ENCODE peak calls at places on chromosomes 3 and 15, in ten cellular contexts. One of them, this sample, is unnamed. For H3K4me1, the result is how much of the 10 kb centered on the place peaks cover.

GRCh38 chr3:127734754-127735473 is 62.2 kb downstream of the ABTB1 start:
- DNase-seq in tibial nerve: peak
- DNase-seq in left ventricle myocardium inferior: no peak
- DNase-seq in upper lobe of right lung: no peak
- DNase-seq in CD4-positive, alpha-beta memory T cell: no peak
- DNase-seq in adrenal gland: peak
- DNase-seq in CD4-positive, CD25-positive, alpha-beta regulatory T cell: no peak
- DNase-seq in mesendoderm: peak
- DNase-seq in neural progenitor cell: no peak
- DNase-seq in A549: no peak
- DNase-seq in this sample: no peak

GRCh38 chr15:77208222-77208621 is 137.3 kb upstream of the TSPAN3 start:
- DNase-seq in mesendoderm: no peak
- DNase-seq in A549: no peak
- DNase-seq in CD4-positive, CD25-positive, alpha-beta regulatory T cell: no peak
- DNase-seq in tibial nerve: no peak
- DNase-seq in CD4-positive, alpha-beta memory T cell: no peak
- DNase-seq in neural progenitor cell: no peak
- DNase-seq in left ventricle myocardium inferior: no peak
- DNase-seq in upper lobe of right lung: no peak
- DNase-seq in adrenal gland: no peak
- DNase-seq in this sample: no peak

GRCh38 chr3:28835751-28836150 is 445.1 kb upstream of the RBMS3 start:
- DNase-seq in upper lobe of right lung: peak
- DNase-seq in tibial nerve: no peak
- DNase-seq in left ventricle myocardium inferior: no peak
- DNase-seq in A549: no peak
- DNase-seq in CD4-positive, CD25-positive, alpha-beta regulatory T cell: no peak
- DNase-seq in adrenal gland: no peak
- DNase-seq in mesendoderm: peak
- DNase-seq in CD4-positive, alpha-beta memory T cell: no peak
- DNase-seq in neural progenitor cell: peak
- DNase-seq in this sample: no peak

GRCh38 chr3:68861521-68861920 is 70.8 kb downstream of the TAFA4 start:
- DNase-seq in mesendoderm: peak
- DNase-seq in tibial nerve: no peak
- DNase-seq in CD4-positive, CD25-positive, alpha-beta regulatory T cell: no peak
- DNase-seq in A549: no peak
- DNase-seq in left ventricle myocardium inferior: no peak
- DNase-seq in adrenal gland: no peak
- DNase-seq in CD4-positive, alpha-beta memory T cell: no peak
- DNase-seq in neural progenitor cell: no peak
- DNase-seq in upper lobe of right lung: no peak
- DNase-seq in this sample: no peak

GRCh38 chr3:113255100-113255853 is 43.9 kb downstream of the BOC start:
- DNase-seq in CD4-positive, CD25-positive, alpha-beta regulatory T cell: no peak
- DNase-seq in neural progenitor cell: no peak
- DNase-seq in adrenal gland: no peak
- DNase-seq in upper lobe of right lung: no peak
- DNase-seq in tibial nerve: no peak
- DNase-seq in left ventricle myocardium inferior: no peak
- DNase-seq in CD4-positive, alpha-beta memory T cell: no peak
- DNase-seq in mesendoderm: peak
- DNase-seq in A549: no peak
- DNase-seq in this sample: no peak

GRCh38 chr15:51736646-51737537 is 563 bp downstream of the LYSMD2 start:
- DNase-seq in A549: peak
- DNase-seq in mesendoderm: peak
- DNase-seq in adrenal gland: peak
- DNase-seq in left ventricle myocardium inferior: peak
- DNase-seq in CD4-positive, CD25-positive, alpha-beta regulatory T cell: peak
- DNase-seq in CD4-positive, alpha-beta memory T cell: peak
- DNase-seq in neural progenitor cell: peak
- DNase-seq in upper lobe of right lung: peak
- DNase-seq in tibial nerve: no peak
- DNase-seq in this sample: peak

GRCh38 chr3:23840521-23840920 is 34.8 kb downstream of the UBE2E1 start:
- DNase-seq in adrenal gland: no peak
- DNase-seq in CD4-positive, alpha-beta memory T cell: no peak
- DNase-seq in CD4-positive, CD25-positive, alpha-beta regulatory T cell: no peak
- DNase-seq in neural progenitor cell: peak
- DNase-seq in tibial nerve: no peak
- DNase-seq in upper lobe of right lung: no peak
- DNase-seq in A549: no peak
- DNase-seq in mesendoderm: no peak
- DNase-seq in left ventricle myocardium inferior: no peak
- DNase-seq in this sample: no peak

GRCh38 chr3:131630117-131630516 is 127.3 kb upstream of the MRPL3 start:
- DNase-seq in left ventricle myocardium inferior: no peak
- DNase-seq in A549: no peak
- DNase-seq in tibial nerve: no peak
- DNase-seq in adrenal gland: no peak
- DNase-seq in CD4-positive, alpha-beta memory T cell: no peak
- DNase-seq in upper lobe of right lung: no peak
- DNase-seq in mesendoderm: peak
- DNase-seq in neural progenitor cell: no peak
- DNase-seq in CD4-positive, CD25-positive, alpha-beta regulatory T cell: no peak
- DNase-seq in this sample: no peak

GRCh38 chr15:31263751-31264533 is 62.7 kb upstream of the KLF13 start:
- DNase-seq in CD4-positive, CD25-positive, alpha-beta regulatory T cell: peak
- DNase-seq in left ventricle myocardium inferior: peak
- DNase-seq in A549: no peak
- DNase-seq in tibial nerve: peak
- DNase-seq in adrenal gland: peak
- DNase-seq in CD4-positive, alpha-beta memory T cell: peak
- DNase-seq in mesendoderm: no peak
- DNase-seq in upper lobe of right lung: peak
- DNase-seq in neural progenitor cell: peak
- DNase-seq in this sample: peak

GRCh38 chr15:31365655-31366127 is 39.1 kb downstream of the KLF13 start:
- DNase-seq in adrenal gland: peak
- DNase-seq in tibial nerve: peak
- DNase-seq in A549: no peak
- DNase-seq in neural progenitor cell: peak
- DNase-seq in upper lobe of right lung: peak
- DNase-seq in CD4-positive, CD25-positive, alpha-beta regulatory T cell: peak
- DNase-seq in CD4-positive, alpha-beta memory T cell: peak
- DNase-seq in left ventricle myocardium inferior: peak
- DNase-seq in mesendoderm: peak
- DNase-seq in this sample: peak

GRCh38 chr3:53161820-53162671 is 1.0 kb downstream of the PRKCD start:
- DNase-seq in tibial nerve: no peak
- DNase-seq in adrenal gland: no peak
- DNase-seq in A549: peak
- DNase-seq in upper lobe of right lung: peak
- DNase-seq in left ventricle myocardium inferior: peak
- DNase-seq in CD4-positive, alpha-beta memory T cell: peak
- DNase-seq in CD4-positive, CD25-positive, alpha-beta regulatory T cell: peak
- DNase-seq in mesendoderm: peak
- DNase-seq in neural progenitor cell: peak
- DNase-seq in this sample: no peak

GRCh38 chr15:45187894-45188830 is at the start of gene SHF:
- DNase-seq in A549: peak
- DNase-seq in CD4-positive, alpha-beta memory T cell: peak
- DNase-seq in upper lobe of right lung: no peak
- DNase-seq in tibial nerve: peak
- DNase-seq in mesendoderm: peak
- DNase-seq in adrenal gland: peak
- DNase-seq in neural progenitor cell: peak
- DNase-seq in CD4-positive, CD25-positive, alpha-beta regulatory T cell: peak
- DNase-seq in left ventricle myocardium inferior: peak
- DNase-seq in this sample: peak

GRCh38 chr3:170529346-170529745 is 56.5 kb downstream of the SLC7A14 start:
- DNase-seq in CD4-positive, alpha-beta memory T cell: no peak
- DNase-seq in A549: no peak
- DNase-seq in mesendoderm: no peak
- DNase-seq in neural progenitor cell: no peak
- DNase-seq in adrenal gland: no peak
- DNase-seq in tibial nerve: no peak
- DNase-seq in left ventricle myocardium inferior: no peak
- DNase-seq in upper lobe of right lung: no peak
- DNase-seq in CD4-positive, CD25-positive, alpha-beta regulatory T cell: no peak
- DNase-seq in this sample: no peak

GRCh38 chr15:65077981-65078352 is 1.4 kb downstream of the KBTBD13 start:
- DNase-seq in CD4-positive, alpha-beta memory T cell: peak
- DNase-seq in left ventricle myocardium inferior: peak
- DNase-seq in upper lobe of right lung: peak
- DNase-seq in A549: peak
- DNase-seq in adrenal gland: peak
- DNase-seq in tibial nerve: peak
- DNase-seq in CD4-positive, CD25-positive, alpha-beta regulatory T cell: peak
- DNase-seq in neural progenitor cell: peak
- DNase-seq in mesendoderm: peak
- DNase-seq in this sample: no peak

GRCh38 chr15:31275331-31276262 is 51.0 kb upstream of the KLF13 start:
- DNase-seq in CD4-positive, CD25-positive, alpha-beta regulatory T cell: no peak
- DNase-seq in left ventricle myocardium inferior: no peak
- DNase-seq in upper lobe of right lung: no peak
- DNase-seq in tibial nerve: no peak
- DNase-seq in adrenal gland: peak
- DNase-seq in A549: no peak
- DNase-seq in neural progenitor cell: peak
- DNase-seq in mesendoderm: no peak
- DNase-seq in CD4-positive, alpha-beta memory T cell: no peak
- DNase-seq in this sample: peak

GRCh38 chr3:52429031-52429430 is 15.9 kb downstream of the SEMA3G start:
- DNase-seq in tibial nerve: no peak
- DNase-seq in A549: no peak
- DNase-seq in CD4-positive, alpha-beta memory T cell: no peak
- DNase-seq in left ventricle myocardium inferior: no peak
- DNase-seq in neural progenitor cell: no peak
- DNase-seq in CD4-positive, CD25-positive, alpha-beta regulatory T cell: no peak
- DNase-seq in mesendoderm: no peak
- DNase-seq in upper lobe of right lung: peak
- DNase-seq in adrenal gland: no peak
- DNase-seq in this sample: peak

GRCh38 chr15:39270221-39270835 is 310.6 kb upstream of the THBS1 start:
- DNase-seq in mesendoderm: no peak
- DNase-seq in adrenal gland: no peak
- DNase-seq in CD4-positive, CD25-positive, alpha-beta regulatory T cell: no peak
- DNase-seq in tibial nerve: no peak
- DNase-seq in CD4-positive, alpha-beta memory T cell: no peak
- DNase-seq in A549: no peak
- DNase-seq in neural progenitor cell: no peak
- DNase-seq in left ventricle myocardium inferior: no peak
- DNase-seq in upper lobe of right lung: no peak
- DNase-seq in this sample: no peak

GRCh38 chr3:75171632-75172230 is 492.4 kb upstream of the FRG2C start:
- DNase-seq in A549: peak
- DNase-seq in neural progenitor cell: peak
- DNase-seq in CD4-positive, CD25-positive, alpha-beta regulatory T cell: no peak
- DNase-seq in mesendoderm: peak
- DNase-seq in CD4-positive, alpha-beta memory T cell: no peak
- DNase-seq in tibial nerve: no peak
- DNase-seq in left ventricle myocardium inferior: no peak
- DNase-seq in upper lobe of right lung: no peak
- DNase-seq in adrenal gland: no peak
- DNase-seq in this sample: no peak

DNA sequence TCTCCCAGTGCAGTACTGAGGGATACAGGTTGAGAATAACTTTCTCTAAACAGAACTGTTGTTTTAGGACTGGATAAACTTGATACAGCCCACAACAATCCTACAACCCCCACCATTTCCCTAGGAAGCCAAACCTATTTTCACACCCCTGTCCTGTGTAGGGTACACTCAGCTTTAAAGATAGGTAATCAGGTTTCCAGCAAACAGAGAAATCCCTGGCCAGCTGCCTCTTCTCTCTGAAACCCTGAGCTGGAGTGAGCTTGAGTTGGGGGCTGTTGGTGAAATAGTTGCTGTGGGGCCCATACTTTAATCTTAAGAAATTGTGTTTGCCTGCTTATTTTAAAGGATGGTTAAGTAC is 22.1 kb downstream of the ARHGAP31 start:
- DNase-seq in upper lobe of right lung: no peak
- DNase-seq in A549: no peak
- DNase-seq in adrenal gland: no peak
- DNase-seq in mesendoderm: no peak
- DNase-seq in CD4-positive, alpha-beta memory T cell: no peak
- DNase-seq in CD4-positive, CD25-positive, alpha-beta regulatory T cell: no peak
- DNase-seq in tibial nerve: no peak
- DNase-seq in left ventricle myocardium inferior: no peak
- DNase-seq in neural progenitor cell: no peak
- DNase-seq in this sample: no peak
- H3K4me1 ChIP-seq in upper lobe of right lung: under half
- H3K4me1 ChIP-seq in A549: under half
- H3K4me1 ChIP-seq in adrenal gland: under half
- H3K4me1 ChIP-seq in mesendoderm: under half
- H3K4me1 ChIP-seq in CD4-positive, alpha-beta memory T cell: under half
- H3K4me1 ChIP-seq in CD4-positive, CD25-positive, alpha-beta regulatory T cell: under half
- H3K4me1 ChIP-seq in tibial nerve: half or more
- H3K4me1 ChIP-seq in left ventricle myocardium inferior: half or more
- H3K4me1 ChIP-seq in neural progenitor cell: under half
- H3K4me1 ChIP-seq in this sample: under half

DNA sequence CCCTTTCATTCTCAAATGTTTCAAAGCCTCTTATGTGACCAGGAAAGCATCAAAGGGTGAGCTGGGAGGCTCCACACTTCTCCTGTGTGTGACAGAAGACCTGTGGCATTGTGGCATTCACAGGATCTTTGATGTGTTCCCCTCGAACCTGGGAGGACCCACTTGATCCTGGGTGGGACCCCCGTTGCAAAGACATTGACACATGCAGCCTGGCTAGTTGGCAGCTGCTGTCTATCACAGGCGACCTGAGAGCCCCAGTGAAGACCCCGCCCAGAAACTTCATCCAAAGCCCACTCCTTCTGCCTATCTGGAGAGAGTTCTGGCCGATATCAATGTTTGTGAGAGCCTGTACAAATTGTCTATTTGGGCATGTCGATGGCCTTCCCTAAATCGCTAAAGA is 140.4 kb upstream of the ATP2B2 start:
- DNase-seq in tibial nerve: no peak
- DNase-seq in left ventricle myocardium inferior: no peak
- DNase-seq in adrenal gland: no peak
- DNase-seq in mesendoderm: no peak
- DNase-seq in CD4-positive, CD25-positive, alpha-beta regulatory T cell: no peak
- DNase-seq in upper lobe of right lung: no peak
- DNase-seq in neural progenitor cell: no peak
- DNase-seq in A549: no peak
- DNase-seq in CD4-positive, alpha-beta memory T cell: no peak
- DNase-seq in this sample: no peak
- H3K4me1 ChIP-seq in tibial nerve: under half
- H3K4me1 ChIP-seq in left ventricle myocardium inferior: under half
- H3K4me1 ChIP-seq in adrenal gland: under half
- H3K4me1 ChIP-seq in mesendoderm: under half
- H3K4me1 ChIP-seq in CD4-positive, CD25-positive, alpha-beta regulatory T cell: under half
- H3K4me1 ChIP-seq in upper lobe of right lung: under half
- H3K4me1 ChIP-seq in neural progenitor cell: under half
- H3K4me1 ChIP-seq in A549: under half
- H3K4me1 ChIP-seq in CD4-positive, alpha-beta memory T cell: under half
- H3K4me1 ChIP-seq in this sample: under half

GRCh38 chr15:70763120-70763949 is at the start of gene UACA:
- DNase-seq in mesendoderm: peak
- DNase-seq in neural progenitor cell: peak
- DNase-seq in CD4-positive, CD25-positive, alpha-beta regulatory T cell: peak
- DNase-seq in adrenal gland: peak
- DNase-seq in tibial nerve: peak
- DNase-seq in A549: peak
- DNase-seq in left ventricle myocardium inferior: peak
- DNase-seq in upper lobe of right lung: peak
- DNase-seq in CD4-positive, alpha-beta memory T cell: peak
- DNase-seq in this sample: peak
- H3K4me1 ChIP-seq in mesendoderm: under half
- H3K4me1 ChIP-seq in neural progenitor cell: under half
- H3K4me1 ChIP-seq in CD4-positive, CD25-positive, alpha-beta regulatory T cell: under half
- H3K4me1 ChIP-seq in adrenal gland: under half
- H3K4me1 ChIP-seq in tibial nerve: half or more
- H3K4me1 ChIP-seq in A549: under half
- H3K4me1 ChIP-seq in left ventricle myocardium inferior: half or more
- H3K4me1 ChIP-seq in upper lobe of right lung: under half
- H3K4me1 ChIP-seq in CD4-positive, alpha-beta memory T cell: under half
- H3K4me1 ChIP-seq in this sample: under half

GRCh38 chr3:30180305-30181275 is 425.8 kb upstream of the TGFBR2 start:
- DNase-seq in mesendoderm: no peak
- DNase-seq in CD4-positive, CD25-positive, alpha-beta regulatory T cell: no peak
- DNase-seq in upper lobe of right lung: no peak
- DNase-seq in A549: no peak
- DNase-seq in tibial nerve: no peak
- DNase-seq in adrenal gland: no peak
- DNase-seq in CD4-positive, alpha-beta memory T cell: no peak
- DNase-seq in left ventricle myocardium inferior: no peak
- DNase-seq in neural progenitor cell: no peak
- DNase-seq in this sample: no peak
- H3K4me1 ChIP-seq in mesendoderm: under half
- H3K4me1 ChIP-seq in CD4-positive, CD25-positive, alpha-beta regulatory T cell: under half
- H3K4me1 ChIP-seq in upper lobe of right lung: under half
- H3K4me1 ChIP-seq in A549: under half
- H3K4me1 ChIP-seq in tibial nerve: under half
- H3K4me1 ChIP-seq in adrenal gland: under half
- H3K4me1 ChIP-seq in CD4-positive, alpha-beta memory T cell: under half
- H3K4me1 ChIP-seq in left ventricle myocardium inferior: under half
- H3K4me1 ChIP-seq in neural progenitor cell: under half
- H3K4me1 ChIP-seq in this sample: under half

This sample was measured in suprapubic skin.